ENCODE peak calls at places on chromosome 4, in five cellular contexts. R, A, V, P and D are unnamed samples. For H3K27me3, the result is how much of the 10 kb centered on the place peaks cover.

GRCh38 chr4:83890231-83890630 is 354.3 kb downstream of the GPAT3 start:
- DNase-seq in V (no peak), R (no peak), P (no peak), A (no peak), D (no peak)

GRCh38 chr4:15592799-15593198 is 62.4 kb downstream of the FBXL5 start:
- DNase-seq in V (no peak), A (no peak), R (no peak), P (no peak), D (no peak)

GRCh38 chr4:2933566-2934076 is 29.6 kb downstream of the NOP14 start:
- DNase-seq in A (peak), R (no peak), P (no peak), V (peak), D (no peak)

GRCh38 chr4:11218692-11219091 is 210.0 kb downstream of the HS3ST1 start:
- DNase-seq in V (no peak), A (no peak), R (no peak), P (no peak), D (no peak)

GRCh38 chr4:61312526-61312925 is 112.4 kb downstream of the ADGRL3 start:
- DNase-seq in A (no peak), R (no peak), V (no peak), P (no peak), D (no peak)

GRCh38 chr4:1981251-1982055 is 27.3 kb downstream of the NELFA start:
- DNase-seq in R (peak), P (no peak), A (no peak), V (peak), D (no peak)

GRCh38 chr4:52103314-52103713 is 52.2 kb downstream of the SPATA18 start:
- DNase-seq in A (no peak), R (no peak), P (no peak), V (no peak), D (no peak)

GRCh38 chr4:79338148-79338547 is 12.3 kb upstream of the NAA11 start:
- DNase-seq in A (no peak), V (no peak), R (no peak), P (no peak), D (no peak)

GRCh38 chr4:53717064-53717549 is 125.8 kb upstream of the LNX1 start:
- DNase-seq in P (no peak), R (no peak), A (no peak), V (no peak), D (no peak)

GRCh38 chr4:109850601-109851000 is 2.7 kb downstream of the LRIT3 start:
- DNase-seq in A (no peak), P (no peak), R (no peak), V (no peak), D (no peak)

GRCh38 chr4:92969650-92970370 is 666.0 kb downstream of the GRID2 start:
- DNase-seq in A (no peak), R (no peak), P (peak), V (no peak), D (no peak)

GRCh38 chr4:110620352-110621327 is 2.2 kb downstream of the PITX2 start:
- DNase-seq in V (peak), P (no peak), R (peak), A (no peak), D (no peak)

GRCh38 chr4:177478496-177478895 is 36.3 kb upstream of the AGA start:
- DNase-seq in P (no peak), A (no peak), V (no peak), R (no peak), D (no peak)

GRCh38 chr4:79049840-79050520 is 110.7 kb upstream of the PAQR3 start:
- DNase-seq in A (no peak), V (peak), P (no peak), R (peak), D (no peak)

GRCh38 chr4:34422472-34422871 is 1821.8 kb downstream of the ARAP2 start:
- DNase-seq in R (no peak), P (no peak), A (no peak), V (no peak), D (no peak)

GRCh38 chr4:4384837-4385236 is 2.1 kb upstream of the NSG1 start:
- DNase-seq in V (no peak), A (no peak), R (peak), P (peak), D (no peak)

GRCh38 chr4:2489841-2490552 is 21.1 kb downstream of the RNF4 start:
- DNase-seq in R (no peak), A (no peak), P (no peak), V (no peak), D (no peak)

GRCh38 chr4:110170861-110171260 is 27.6 kb downstream of the ELOVL6 start:
- DNase-seq in V (no peak), R (no peak), P (no peak), A (no peak), D (no peak)

GRCh38 chr4:169899295-169899694 is 126.9 kb downstream of the MFAP3L start:
- DNase-seq in V (no peak), A (no peak), R (no peak), P (no peak), D (no peak)

GRCh38 chr4:12041828-12042227 is 613.1 kb upstream of the HS3ST1 start:
- DNase-seq in V (no peak), P (no peak), A (no peak), R (no peak), D (no peak)

GRCh38 chr4:93132631-93133030 is 695.9 kb upstream of the ATOH1 start:
- DNase-seq in P (no peak), A (no peak), V (no peak), R (no peak), D (no peak)

GRCh38 chr4:138953962-138954371 is 61.6 kb upstream of the NOCT start:
- DNase-seq in V (no peak), A (no peak), R (no peak), P (no peak), D (no peak)

GRCh38 chr4:3366893-3367775 is 74.3 kb downstream of the RGS12 start:
- DNase-seq in V (no peak), P (no peak), R (no peak), A (no peak), D (peak)

GRCh38 chr4:1383728-1384591 is 22.3 kb downstream of the NKX1-1 start:
- DNase-seq in A (no peak), V (no peak), R (no peak), P (no peak), D (no peak)

GRCh38 chr4:56310401-56310800 is 76.9 kb downstream of the AASDH start:
- DNase-seq in V (no peak), P (no peak), A (no peak), R (no peak), D (no peak)

GRCh38 chr4:38623260-38623659 is 40.7 kb upstream of the KLF3 start:
- DNase-seq in R (no peak), P (no peak), V (no peak), A (no peak), D (no peak)

GRCh38 chr4:113090954-113091353 is 41.5 kb downstream of the ANK2 start:
- DNase-seq in A (no peak), P (no peak), R (no peak), V (no peak), D (no peak)

GRCh38 chr4:56007154-56007553 is 58.4 kb downstream of the CEP135 start:
- DNase-seq in V (no peak), R (no peak), A (no peak), P (no peak), D (no peak)

GRCh38 chr4:1327526-1328266 is 19.3 kb upstream of the UVSSA start:
- DNase-seq in A (no peak), V (no peak), P (no peak), R (no peak), D (no peak)

GRCh38 chr4:7425591-7426468 is 8.9 kb downstream of the PSAPL1 start:
- DNase-seq in A (peak), V (no peak), P (no peak), R (peak), D (peak)
- H3K27me3 ChIP-seq in A (under half), V (under half), P (under half), R (under half), D (under half)

DNA sequence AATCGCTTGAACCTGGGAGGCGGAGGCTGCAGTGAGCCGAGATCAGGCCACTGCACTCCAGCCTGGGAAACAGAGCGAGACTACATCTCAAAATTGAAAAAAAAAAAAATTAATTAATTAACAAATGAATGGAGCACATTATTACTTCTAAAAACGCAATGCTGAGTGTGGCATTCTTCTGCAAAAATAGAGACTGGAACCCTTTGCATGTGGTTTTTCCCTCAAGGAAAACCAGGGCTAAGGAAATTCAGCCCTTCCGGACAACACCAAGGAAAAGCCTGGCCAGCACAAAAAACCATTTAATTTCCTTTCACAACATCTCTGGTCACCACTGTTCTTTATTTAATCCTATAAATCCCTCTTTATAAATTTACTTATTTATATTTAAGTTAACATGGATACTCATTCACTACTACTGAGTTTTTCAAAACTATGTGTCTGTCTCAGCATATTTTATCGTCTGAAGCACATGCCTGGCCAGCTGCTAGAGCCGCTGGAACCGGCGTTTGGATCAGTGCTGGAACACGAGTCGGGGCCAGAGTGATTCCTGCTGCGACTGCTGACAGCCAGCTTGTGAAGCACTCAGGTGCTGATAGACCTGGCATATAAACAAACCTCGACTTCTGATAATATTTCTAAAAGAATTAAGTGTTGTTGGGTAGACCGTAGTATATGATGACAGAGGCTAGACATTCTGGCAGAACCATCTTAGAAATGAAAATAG is 84.5 kb upstream of the WWC2 start:
- DNase-seq in A (no peak), P (no peak), V (no peak), R (no peak), D (no peak)
- H3K27me3 ChIP-seq in A (under half), P (under half), V (under half), R (under half), D (under half)

GRCh38 chr4:58849026-58849425 is 1738.8 kb upstream of the IGFBP7 start:
- DNase-seq in R (no peak), P (no peak), V (no peak), A (no peak), D (no peak)

DNA sequence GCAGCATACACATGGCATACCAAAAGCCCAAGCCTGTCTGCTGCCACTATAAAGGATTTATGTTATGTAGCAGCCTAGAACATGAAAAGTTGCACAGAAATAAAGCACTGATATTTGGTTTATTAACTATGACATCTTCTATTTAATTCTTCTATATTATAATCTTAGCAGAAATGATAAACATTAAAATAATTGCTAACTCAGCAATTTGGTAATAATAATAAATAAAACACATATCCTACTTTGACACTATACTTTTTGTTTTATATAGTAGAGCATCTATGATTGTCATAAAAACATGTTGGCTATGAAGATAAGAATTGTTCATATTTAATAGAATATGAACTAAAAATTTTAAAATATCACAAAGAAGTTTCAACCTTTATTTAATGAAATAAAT is 1733.3 kb upstream of the IGFBP7 start:
- DNase-seq in R (no peak), V (no peak), A (no peak), P (no peak), D (no peak)
- H3K27me3 ChIP-seq in R (under half), V (under half), A (under half), P (under half), D (under half)

GRCh38 chr4:37246891-37247290 is 2.3 kb downstream of the NWD2 start:
- DNase-seq in P (no peak), V (no peak), R (no peak), A (no peak), D (no peak)
- H3K27me3 ChIP-seq in P (under half), V (under half), R (under half), A (under half), D (under half)

GRCh38 chr4:166134285-166134684 is 261.2 kb downstream of the TLL1 start:
- DNase-seq in P (no peak), A (no peak), V (no peak), R (no peak), D (no peak)

GRCh38 chr4:166128452-166128851 is 255.4 kb downstream of the TLL1 start:
- DNase-seq in A (no peak), R (no peak), V (no peak), P (no peak), D (no peak)
- H3K27me3 ChIP-seq in A (under half), R (under half), V (under half), P (under half), D (under half)